ENCODE peak calls at places on chromosomes 6 and 20, in four cellular contexts. T is cardiac muscle cell, V is fibroblast of pulmonary artery, J is heart left ventricle. P is an unnamed sample.

GRCh38 chr6:165729307-165729936 is 66.4 kb upstream of the PDE10A start:
- DNase-seq in T (peak), V (peak), J (no peak), P (no peak)

GRCh38 chr6:77332915-77333623 is 130.2 kb downstream of the HTR1B start:
- DNase-seq in T (no peak), V (no peak), J (no peak), P (no peak)

GRCh38 chr6:137097057-137097456 is 52.3 kb upstream of the IL20RA start:
- DNase-seq in T (no peak), V (no peak), J (no peak), P (no peak)

GRCh38 chr20:50427740-50428462 is 82.3 kb upstream of the PTPN1 start:
- DNase-seq in T (peak), V (peak), J (no peak), P (no peak)

GRCh38 chr6:54183616-54184015 is 72.4 kb downstream of the MLIP start:
- DNase-seq in T (no peak), V (no peak), J (no peak), P (no peak)

GRCh38 chr20:33662172-33662571 is at the start of gene C20orf144:
- DNase-seq in T (no peak), V (no peak), J (no peak), P (no peak)

GRCh38 chr20:49724637-49725606 is 11.2 kb upstream of the B4GALT5 start:
- DNase-seq in T (peak), V (peak), J (peak), P (no peak)

GRCh38 chr6:16752206-16752867 is 8.9 kb downstream of the ATXN1 start:
- DNase-seq in T (peak), V (peak), J (no peak), P (no peak)

GRCh38 chr6:108838101-108838717 is 10.0 kb upstream of the ARMC2 start:
- DNase-seq in T (peak), V (peak), J (no peak), P (no peak)

GRCh38 chr6:116059713-116060571 is 749 bp downstream of the FRK start:
- DNase-seq in T (peak), V (no peak), J (no peak), P (no peak)

GRCh38 chr20:64229537-64230061 is 25.9 kb upstream of the PCMTD2 start:
- DNase-seq in T (no peak), V (no peak), J (no peak), P (peak)

GRCh38 chr6:138211048-138211581 is 7.2 kb downstream of the PBOV1 start:
- DNase-seq in T (no peak), V (no peak), J (no peak), P (no peak)

GRCh38 chr20:64188071-64188470 is 23.8 kb downstream of the MYT1 start:
- DNase-seq in T (no peak), V (no peak), J (no peak), P (no peak)

GRCh38 chr6:139895205-139895793 is 520.9 kb upstream of the CITED2 start:
- DNase-seq in T (peak), V (peak), J (no peak), P (no peak)

GRCh38 chr20:9460518-9460917 is 53.9 kb upstream of the LAMP5 start:
- DNase-seq in T (peak), V (peak), J (no peak), P (no peak)

GRCh38 chr6:142853244-142854180 is 91.5 kb downstream of the HIVEP2 start:
- DNase-seq in T (no peak), V (no peak), J (no peak), P (no peak)

GRCh38 chr6:127618729-127619128 is 41.8 kb downstream of the C6orf58 start:
- DNase-seq in T (no peak), V (peak), J (no peak), P (no peak)

GRCh38 chr20:739736-740135 is 28.6 kb downstream of the SLC52A3 start:
- DNase-seq in T (no peak), V (no peak), J (no peak), P (no peak)

GRCh38 chr6:122798099-122798641 is 9.1 kb downstream of the SMPDL3A start:
- DNase-seq in T (peak), V (peak), J (no peak), P (no peak)

GRCh38 chr6:122007366-122007765 is 392.1 kb upstream of the HSF2 start:
- DNase-seq in T (peak), V (no peak), J (no peak), P (no peak)

GRCh38 chr20:35979528-35979927 is 11.1 kb downstream of the CNBD2 start:
- DNase-seq in T (no peak), V (no peak), J (no peak), P (no peak)

GRCh38 chr20:13661070-13661687 is 22.4 kb upstream of the TASP1 start:
- DNase-seq in T (peak), V (peak), J (no peak), P (no peak)

GRCh38 chr6:88302769-88303230 is 136.7 kb upstream of the CNR1 start:
- DNase-seq in T (no peak), V (no peak), J (no peak), P (no peak)

GRCh38 chr20:4740774-4741431 is 19.2 kb downstream of the PRND start:
- DNase-seq in T (peak), V (peak), J (no peak), P (no peak)

GRCh38 chr20:4736875-4737274 is 15.2 kb downstream of the PRND start:
- DNase-seq in T (no peak), V (no peak), J (no peak), P (no peak)

DNA sequence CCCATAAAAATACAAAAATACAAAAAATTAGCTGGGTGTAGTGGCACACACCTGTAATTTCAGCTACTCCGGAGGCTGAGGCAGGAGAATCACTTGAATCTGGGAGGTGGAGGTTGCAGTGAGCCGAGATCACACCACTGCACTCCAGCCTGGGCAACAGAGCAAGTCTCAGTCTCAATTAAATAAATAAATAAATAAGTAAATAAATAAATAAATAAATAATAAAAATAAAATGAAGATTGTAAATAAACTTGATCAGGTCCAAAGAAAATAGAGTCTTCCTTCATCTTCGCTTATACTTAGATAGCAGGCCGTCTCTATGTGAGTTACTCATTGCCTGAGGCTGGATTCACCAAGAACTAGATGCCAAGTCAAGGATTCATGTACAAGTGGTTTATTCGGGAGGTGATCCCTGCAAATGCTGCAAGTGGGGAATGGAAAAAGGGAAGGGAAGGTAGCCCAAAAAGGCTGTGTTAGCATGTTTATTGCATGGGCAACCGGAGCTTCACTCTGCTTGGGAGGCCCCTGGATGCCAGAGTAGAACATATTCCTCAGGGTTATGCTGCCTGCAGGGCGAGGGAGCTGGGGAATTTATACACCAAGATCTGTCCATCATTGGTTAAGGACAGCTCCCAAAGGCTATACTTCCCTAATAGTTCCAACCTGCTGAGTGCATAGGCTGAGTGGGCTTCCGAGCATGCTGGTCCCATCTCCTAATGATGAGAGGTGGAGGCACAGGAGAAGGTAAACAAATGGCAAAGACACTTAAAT is 16.3 kb downstream of the PRND start:
- DNase-seq in T (no peak), V (no peak), J (no peak), P (no peak)
- H3K4me3 ChIP-seq in T (no peak), V (no peak), J (no peak), P (no peak)

DNA sequence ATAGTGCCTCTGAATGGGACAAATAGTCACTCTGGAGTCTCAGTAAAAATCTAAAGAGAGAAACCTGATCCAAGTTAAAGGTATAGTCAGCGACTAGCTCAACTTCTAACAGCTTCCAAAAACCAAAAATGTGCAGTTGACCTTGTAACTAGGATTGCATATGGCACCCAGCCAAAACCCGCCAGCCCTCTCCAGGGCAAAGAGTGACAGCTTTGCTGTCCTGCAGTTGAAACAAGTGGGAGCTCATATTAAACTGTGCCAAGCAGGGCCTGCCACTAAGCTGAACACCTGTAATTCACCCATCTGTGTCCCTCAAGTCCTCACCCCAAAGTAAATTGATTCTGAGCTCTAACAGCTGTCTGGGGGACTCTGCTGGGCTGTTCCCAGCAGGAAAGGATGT is 695.3 kb downstream of the MAFB start:
- DNase-seq in T (no peak), V (no peak), J (peak), P (no peak)
- TF ChIP-seq CTCF in T (no peak), V (no peak), J (no peak), P (no peak)

DNA sequence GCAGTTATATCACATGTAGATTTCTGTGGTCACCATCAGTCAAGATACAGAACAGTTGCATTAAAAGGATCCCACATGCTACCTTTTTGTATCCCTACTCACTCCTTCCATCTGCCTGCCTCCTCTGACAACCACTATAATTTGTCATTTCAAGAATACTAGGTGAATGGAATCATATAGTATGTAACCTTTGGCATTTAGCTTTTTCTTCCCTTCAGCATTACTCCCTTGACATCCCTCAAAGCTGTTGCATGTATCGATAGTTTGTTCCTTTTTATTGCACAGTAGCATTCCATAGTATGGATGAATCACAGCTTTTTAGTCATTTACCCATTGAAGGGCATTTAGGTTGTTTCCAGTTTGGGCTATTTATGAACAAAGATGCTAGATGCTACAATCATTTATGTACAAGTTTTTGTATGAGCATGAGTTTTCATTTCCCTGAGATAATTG is 26.1 kb downstream of the NCOA7 start:
- DNase-seq in T (no peak), V (no peak), J (no peak), P (no peak)
- H3K4me3 ChIP-seq in T (no peak), V (no peak), J (no peak), P (no peak)

GRCh38 chr6:111361648-111362047 is 121.4 kb downstream of the REV3L start:
- DNase-seq in T (peak), V (peak), J (no peak), P (no peak)
- TF ChIP-seq CTCF in T (peak), V (peak), J (peak), P (peak)

P was measured in LNCaP clone FGC.